ENCODE peak calls at places on chromosomes 16 and 17, in ten cellular contexts. One of them, this sample, is unnamed.

GRCh38 chr17:43545383-43545632 is 832 bp downstream of the ETV4 start:
- DNase-seq in colonic mucosa: no peak
- DNase-seq in lower lobe of right lung: no peak
- DNase-seq in retinal pigment epithelial cell: no peak
- DNase-seq in heart right ventricle: no peak
- DNase-seq in H1: peak
- DNase-seq in kidney: no peak
- DNase-seq in endothelial cell of umbilical vein: no peak
- DNase-seq in effector memory CD4-positive, alpha-beta T cell: peak
- DNase-seq in HCT116: no peak
- DNase-seq in this sample: no peak

GRCh38 chr17:72126575-72127486 is 6.0 kb downstream of the SOX9 start:
- DNase-seq in colonic mucosa: peak
- DNase-seq in lower lobe of right lung: no peak
- DNase-seq in retinal pigment epithelial cell: peak
- DNase-seq in heart right ventricle: peak
- DNase-seq in H1: no peak
- DNase-seq in kidney: no peak
- DNase-seq in endothelial cell of umbilical vein: no peak
- DNase-seq in effector memory CD4-positive, alpha-beta T cell: no peak
- DNase-seq in HCT116: peak
- DNase-seq in this sample: no peak

GRCh38 chr17:562174-562573 is 152.5 kb downstream of the VPS53 start:
- DNase-seq in colonic mucosa: no peak
- DNase-seq in lower lobe of right lung: no peak
- DNase-seq in retinal pigment epithelial cell: no peak
- DNase-seq in heart right ventricle: peak
- DNase-seq in H1: no peak
- DNase-seq in kidney: no peak
- DNase-seq in endothelial cell of umbilical vein: peak
- DNase-seq in effector memory CD4-positive, alpha-beta T cell: no peak
- DNase-seq in HCT116: no peak
- DNase-seq in this sample: no peak

GRCh38 chr17:43812396-43813265 is 20.3 kb downstream of the MPP3 start:
- DNase-seq in colonic mucosa: no peak
- DNase-seq in lower lobe of right lung: no peak
- DNase-seq in retinal pigment epithelial cell: no peak
- DNase-seq in heart right ventricle: no peak
- DNase-seq in H1: no peak
- DNase-seq in kidney: no peak
- DNase-seq in endothelial cell of umbilical vein: no peak
- DNase-seq in effector memory CD4-positive, alpha-beta T cell: no peak
- DNase-seq in HCT116: no peak
- DNase-seq in this sample: no peak

GRCh38 chr17:7972131-7972785 is 30.2 kb upstream of the GUCY2D start:
- DNase-seq in colonic mucosa: no peak
- DNase-seq in lower lobe of right lung: no peak
- DNase-seq in retinal pigment epithelial cell: no peak
- DNase-seq in heart right ventricle: no peak
- DNase-seq in H1: no peak
- DNase-seq in kidney: no peak
- DNase-seq in endothelial cell of umbilical vein: no peak
- DNase-seq in effector memory CD4-positive, alpha-beta T cell: no peak
- DNase-seq in HCT116: no peak
- DNase-seq in this sample: no peak

GRCh38 chr17:22337467-22337866 is 645.1 kb downstream of the KCNJ18 start:
- DNase-seq in colonic mucosa: no peak
- DNase-seq in lower lobe of right lung: no peak
- DNase-seq in retinal pigment epithelial cell: no peak
- DNase-seq in heart right ventricle: no peak
- DNase-seq in H1: no peak
- DNase-seq in kidney: no peak
- DNase-seq in endothelial cell of umbilical vein: no peak
- DNase-seq in effector memory CD4-positive, alpha-beta T cell: no peak
- DNase-seq in HCT116: no peak
- DNase-seq in this sample: no peak

GRCh38 chr16:66525396-66526180 is 24.3 kb downstream of the TK2 start:
- DNase-seq in colonic mucosa: no peak
- DNase-seq in lower lobe of right lung: no peak
- DNase-seq in retinal pigment epithelial cell: no peak
- DNase-seq in heart right ventricle: no peak
- DNase-seq in H1: no peak
- DNase-seq in kidney: no peak
- DNase-seq in endothelial cell of umbilical vein: no peak
- DNase-seq in effector memory CD4-positive, alpha-beta T cell: no peak
- DNase-seq in HCT116: no peak
- DNase-seq in this sample: no peak

GRCh38 chr17:29585080-29585751 is 4.2 kb downstream of the GIT1 start:
- DNase-seq in colonic mucosa: no peak
- DNase-seq in lower lobe of right lung: peak
- DNase-seq in retinal pigment epithelial cell: no peak
- DNase-seq in heart right ventricle: peak
- DNase-seq in H1: no peak
- DNase-seq in kidney: no peak
- DNase-seq in endothelial cell of umbilical vein: peak
- DNase-seq in effector memory CD4-positive, alpha-beta T cell: no peak
- DNase-seq in HCT116: no peak
- DNase-seq in this sample: no peak

GRCh38 chr17:57948555-57949420 is 6.4 kb downstream of the CUEDC1 start:
- DNase-seq in colonic mucosa: no peak
- DNase-seq in lower lobe of right lung: peak
- DNase-seq in retinal pigment epithelial cell: no peak
- DNase-seq in heart right ventricle: no peak
- DNase-seq in H1: no peak
- DNase-seq in kidney: peak
- DNase-seq in endothelial cell of umbilical vein: peak
- DNase-seq in effector memory CD4-positive, alpha-beta T cell: no peak
- DNase-seq in HCT116: peak
- DNase-seq in this sample: no peak

GRCh38 chr17:29160253-29160652 is 19.9 kb downstream of the MYO18A start:
- DNase-seq in colonic mucosa: no peak
- DNase-seq in lower lobe of right lung: no peak
- DNase-seq in retinal pigment epithelial cell: no peak
- DNase-seq in heart right ventricle: no peak
- DNase-seq in H1: no peak
- DNase-seq in kidney: no peak
- DNase-seq in endothelial cell of umbilical vein: no peak
- DNase-seq in effector memory CD4-positive, alpha-beta T cell: no peak
- DNase-seq in HCT116: no peak
- DNase-seq in this sample: no peak

GRCh38 chr16:69754143-69754468 is 620 bp downstream of the NOB1 start:
- DNase-seq in colonic mucosa: no peak
- DNase-seq in lower lobe of right lung: no peak
- DNase-seq in retinal pigment epithelial cell: no peak
- DNase-seq in heart right ventricle: no peak
- DNase-seq in H1: no peak
- DNase-seq in kidney: no peak
- DNase-seq in endothelial cell of umbilical vein: no peak
- DNase-seq in effector memory CD4-positive, alpha-beta T cell: no peak
- DNase-seq in HCT116: no peak
- DNase-seq in this sample: no peak

GRCh38 chr17:46060461-46060860 is 61.4 kb downstream of the STH start:
- DNase-seq in colonic mucosa: no peak
- DNase-seq in lower lobe of right lung: no peak
- DNase-seq in retinal pigment epithelial cell: no peak
- DNase-seq in heart right ventricle: no peak
- DNase-seq in H1: no peak
- DNase-seq in kidney: no peak
- DNase-seq in endothelial cell of umbilical vein: no peak
- DNase-seq in effector memory CD4-positive, alpha-beta T cell: no peak
- DNase-seq in HCT116: no peak
- DNase-seq in this sample: no peak

GRCh38 chr17:1147664-1148063 is 32.1 kb downstream of the ABR start:
- DNase-seq in colonic mucosa: peak
- DNase-seq in lower lobe of right lung: no peak
- DNase-seq in retinal pigment epithelial cell: peak
- DNase-seq in heart right ventricle: peak
- DNase-seq in H1: peak
- DNase-seq in kidney: no peak
- DNase-seq in endothelial cell of umbilical vein: peak
- DNase-seq in effector memory CD4-positive, alpha-beta T cell: no peak
- DNase-seq in HCT116: peak
- DNase-seq in this sample: no peak

GRCh38 chr16:8675183-8676159 is 1.1 kb downstream of the ABAT start:
- DNase-seq in colonic mucosa: no peak
- DNase-seq in lower lobe of right lung: no peak
- DNase-seq in retinal pigment epithelial cell: no peak
- DNase-seq in heart right ventricle: peak
- DNase-seq in H1: no peak
- DNase-seq in kidney: no peak
- DNase-seq in endothelial cell of umbilical vein: no peak
- DNase-seq in effector memory CD4-positive, alpha-beta T cell: peak
- DNase-seq in HCT116: no peak
- DNase-seq in this sample: no peak

GRCh38 chr16:1712791-1713261 is 6.8 kb downstream of the MAPK8IP3 start:
- DNase-seq in colonic mucosa: no peak
- DNase-seq in lower lobe of right lung: no peak
- DNase-seq in retinal pigment epithelial cell: no peak
- DNase-seq in heart right ventricle: no peak
- DNase-seq in H1: no peak
- DNase-seq in kidney: no peak
- DNase-seq in endothelial cell of umbilical vein: peak
- DNase-seq in effector memory CD4-positive, alpha-beta T cell: no peak
- DNase-seq in HCT116: no peak
- DNase-seq in this sample: no peak

GRCh38 chr17:68431661-68432071 is 25.6 kb downstream of the WIPI1 start:
- DNase-seq in colonic mucosa: peak
- DNase-seq in lower lobe of right lung: no peak
- DNase-seq in retinal pigment epithelial cell: no peak
- DNase-seq in heart right ventricle: no peak
- DNase-seq in H1: peak
- DNase-seq in kidney: no peak
- DNase-seq in endothelial cell of umbilical vein: peak
- DNase-seq in effector memory CD4-positive, alpha-beta T cell: no peak
- DNase-seq in HCT116: peak
- DNase-seq in this sample: peak

GRCh38 chr17:64532409-64532808 is 25.6 kb downstream of the CEP95 start:
- DNase-seq in colonic mucosa: no peak
- DNase-seq in lower lobe of right lung: no peak
- DNase-seq in retinal pigment epithelial cell: no peak
- DNase-seq in heart right ventricle: no peak
- DNase-seq in H1: no peak
- DNase-seq in kidney: no peak
- DNase-seq in endothelial cell of umbilical vein: no peak
- DNase-seq in effector memory CD4-positive, alpha-beta T cell: no peak
- DNase-seq in HCT116: no peak
- DNase-seq in this sample: no peak

GRCh38 chr17:15278381-15278780 is 13.3 kb upstream of the PMP22 start:
- DNase-seq in colonic mucosa: no peak
- DNase-seq in lower lobe of right lung: no peak
- DNase-seq in retinal pigment epithelial cell: no peak
- DNase-seq in heart right ventricle: no peak
- DNase-seq in H1: no peak
- DNase-seq in kidney: no peak
- DNase-seq in endothelial cell of umbilical vein: no peak
- DNase-seq in effector memory CD4-positive, alpha-beta T cell: no peak
- DNase-seq in HCT116: no peak
- DNase-seq in this sample: no peak
- H3K4me3 ChIP-seq in colonic mucosa: no peak
- H3K4me3 ChIP-seq in lower lobe of right lung: no peak
- H3K4me3 ChIP-seq in retinal pigment epithelial cell: peak
- H3K4me3 ChIP-seq in heart right ventricle: no peak
- H3K4me3 ChIP-seq in H1: no peak
- H3K4me3 ChIP-seq in kidney: peak
- H3K4me3 ChIP-seq in endothelial cell of umbilical vein: no peak
- H3K4me3 ChIP-seq in effector memory CD4-positive, alpha-beta T cell: no peak
- H3K4me3 ChIP-seq in HCT116: no peak
- H3K4me3 ChIP-seq in this sample: no peak

GRCh38 chr16:56669005-56669839 is at the start of gene MT1H:
- DNase-seq in colonic mucosa: peak
- DNase-seq in lower lobe of right lung: no peak
- DNase-seq in retinal pigment epithelial cell: no peak
- DNase-seq in heart right ventricle: no peak
- DNase-seq in H1: peak
- DNase-seq in kidney: no peak
- DNase-seq in endothelial cell of umbilical vein: no peak
- DNase-seq in effector memory CD4-positive, alpha-beta T cell: no peak
- DNase-seq in HCT116: no peak
- DNase-seq in this sample: no peak
- H3K4me3 ChIP-seq in colonic mucosa: no peak
- H3K4me3 ChIP-seq in lower lobe of right lung: no peak
- H3K4me3 ChIP-seq in retinal pigment epithelial cell: no peak
- H3K4me3 ChIP-seq in heart right ventricle: no peak
- H3K4me3 ChIP-seq in H1: peak
- H3K4me3 ChIP-seq in kidney: peak
- H3K4me3 ChIP-seq in endothelial cell of umbilical vein: no peak
- H3K4me3 ChIP-seq in effector memory CD4-positive, alpha-beta T cell: no peak
- H3K4me3 ChIP-seq in HCT116: no peak
- H3K4me3 ChIP-seq in this sample: no peak

GRCh38 chr16:3220839-3221238 is 14.1 kb downstream of the ZNF200 start:
- DNase-seq in colonic mucosa: no peak
- DNase-seq in lower lobe of right lung: no peak
- DNase-seq in retinal pigment epithelial cell: no peak
- DNase-seq in heart right ventricle: no peak
- DNase-seq in H1: no peak
- DNase-seq in kidney: no peak
- DNase-seq in endothelial cell of umbilical vein: no peak
- DNase-seq in effector memory CD4-positive, alpha-beta T cell: no peak
- DNase-seq in HCT116: no peak
- DNase-seq in this sample: no peak

GRCh38 chr16:3223913-3224515 is 10.9 kb downstream of the ZNF200 start:
- DNase-seq in colonic mucosa: no peak
- DNase-seq in lower lobe of right lung: no peak
- DNase-seq in retinal pigment epithelial cell: no peak
- DNase-seq in heart right ventricle: no peak
- DNase-seq in H1: no peak
- DNase-seq in kidney: no peak
- DNase-seq in endothelial cell of umbilical vein: peak
- DNase-seq in effector memory CD4-positive, alpha-beta T cell: no peak
- DNase-seq in HCT116: no peak
- DNase-seq in this sample: no peak
- H3K4me3 ChIP-seq in colonic mucosa: no peak
- H3K4me3 ChIP-seq in lower lobe of right lung: no peak
- H3K4me3 ChIP-seq in retinal pigment epithelial cell: no peak
- H3K4me3 ChIP-seq in heart right ventricle: no peak
- H3K4me3 ChIP-seq in H1: no peak
- H3K4me3 ChIP-seq in kidney: no peak
- H3K4me3 ChIP-seq in endothelial cell of umbilical vein: no peak
- H3K4me3 ChIP-seq in effector memory CD4-positive, alpha-beta T cell: no peak
- H3K4me3 ChIP-seq in HCT116: no peak
- H3K4me3 ChIP-seq in this sample: no peak

DNA sequence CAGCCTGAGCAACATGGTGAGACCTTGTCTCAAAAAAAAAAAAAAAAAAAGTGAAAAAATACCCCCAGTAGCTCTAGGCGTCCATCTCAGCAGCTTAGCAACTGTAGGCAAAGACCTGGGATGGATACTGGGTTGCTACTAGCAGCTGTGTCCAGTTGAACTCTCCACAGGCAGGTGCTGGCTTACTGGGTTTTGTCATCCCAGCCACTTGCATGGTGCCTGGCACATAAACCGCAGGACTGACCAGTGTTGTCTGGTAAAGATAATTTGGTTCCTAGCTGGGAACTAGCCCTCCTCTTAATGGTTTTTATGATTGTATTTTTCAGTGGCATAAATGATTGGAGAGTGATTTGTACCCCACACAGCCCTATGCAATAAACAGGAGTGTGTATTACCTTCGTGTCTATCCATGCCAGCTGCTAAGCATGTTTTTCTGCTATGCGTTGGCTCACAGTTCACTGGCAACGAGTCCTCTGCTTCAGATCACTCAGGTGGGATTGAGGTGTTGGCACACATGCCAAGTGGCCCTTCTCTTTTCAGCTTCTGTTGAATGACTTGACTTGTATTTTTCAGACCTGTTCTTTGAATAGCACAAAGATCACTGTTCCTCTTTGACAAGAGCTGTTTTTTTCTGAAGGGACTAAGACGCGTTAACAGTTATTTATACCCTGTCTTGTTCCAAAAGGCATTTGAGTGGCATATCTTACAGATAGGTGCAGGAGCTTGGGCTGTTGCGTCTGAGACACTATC is 352.9 kb downstream of the SNX29 start:
- DNase-seq in colonic mucosa: no peak
- DNase-seq in lower lobe of right lung: no peak
- DNase-seq in retinal pigment epithelial cell: no peak
- DNase-seq in heart right ventricle: no peak
- DNase-seq in H1: no peak
- DNase-seq in kidney: no peak
- DNase-seq in endothelial cell of umbilical vein: no peak
- DNase-seq in effector memory CD4-positive, alpha-beta T cell: no peak
- DNase-seq in HCT116: no peak
- DNase-seq in this sample: no peak
- H3K4me3 ChIP-seq in colonic mucosa: no peak
- H3K4me3 ChIP-seq in lower lobe of right lung: no peak
- H3K4me3 ChIP-seq in retinal pigment epithelial cell: no peak
- H3K4me3 ChIP-seq in heart right ventricle: no peak
- H3K4me3 ChIP-seq in H1: no peak
- H3K4me3 ChIP-seq in kidney: no peak
- H3K4me3 ChIP-seq in endothelial cell of umbilical vein: no peak
- H3K4me3 ChIP-seq in effector memory CD4-positive, alpha-beta T cell: no peak
- H3K4me3 ChIP-seq in HCT116: no peak
- H3K4me3 ChIP-seq in this sample: no peak

This sample was measured in Jurkat, Clone E6-1.